ENCODE peak calls at places on chromosomes 4 and X, in five cellular contexts. H is K562, L is tibial nerve, Y is GM23338, C is colonic mucosa. O is an unnamed sample.

GRCh38 chrX:24782011-24782410 is 88.3 kb downstream of the POLA1 start:
- DNase-seq in L (no peak), C (no peak), Y (no peak), H (no peak), O (no peak)

GRCh38 chrX:130018143-130018542 is 35.7 kb downstream of the BCORL1 start:
- DNase-seq in C (no peak), H (no peak), Y (no peak), L (no peak), O (no peak)

GRCh38 chr4:129583868-129584267 is 487.9 kb downstream of the C4orf33 start:
- DNase-seq in Y (no peak), C (no peak), H (no peak), L (peak), O (no peak)

GRCh38 chr4:25144870-25145481 is 15.3 kb downstream of the SEPSECS start:
- DNase-seq in Y (peak), C (no peak), L (no peak), H (peak), O (no peak)

GRCh38 chrX:143296521-143296920 is 220.8 kb downstream of the SPANXN3 start:
- DNase-seq in L (no peak), C (no peak), Y (no peak), H (no peak), O (no peak)

GRCh38 chr4:81446634-81447033 is 25.1 kb downstream of the RASGEF1B start:
- DNase-seq in C (no peak), H (no peak), L (no peak), Y (no peak), O (no peak)

GRCh38 chr4:140358281-140358680 is 15.2 kb upstream of the SCOC start:
- DNase-seq in Y (no peak), C (no peak), H (no peak), L (no peak), O (no peak)

GRCh38 chrX:138765061-138765460 is 53.5 kb upstream of the FGF13 start:
- DNase-seq in C (no peak), L (no peak), H (no peak), Y (no peak), O (no peak)

GRCh38 chr4:76856183-76856969 is 41.6 kb downstream of the SOWAHB start:
- DNase-seq in C (peak), H (no peak), L (no peak), Y (no peak), O (no peak)

GRCh38 chrX:132292753-132293152 is 73.5 kb upstream of the RAP2C start:
- DNase-seq in C (peak), L (peak), H (peak), Y (peak), O (peak)

GRCh38 chr4:26786916-26787315 is 73.7 kb upstream of the STIM2 start:
- DNase-seq in Y (no peak), H (no peak), C (no peak), L (no peak), O (no peak)
- H3K27ac ChIP-seq in Y (no peak), H (no peak), C (no peak), L (no peak), O (no peak)

DNA sequence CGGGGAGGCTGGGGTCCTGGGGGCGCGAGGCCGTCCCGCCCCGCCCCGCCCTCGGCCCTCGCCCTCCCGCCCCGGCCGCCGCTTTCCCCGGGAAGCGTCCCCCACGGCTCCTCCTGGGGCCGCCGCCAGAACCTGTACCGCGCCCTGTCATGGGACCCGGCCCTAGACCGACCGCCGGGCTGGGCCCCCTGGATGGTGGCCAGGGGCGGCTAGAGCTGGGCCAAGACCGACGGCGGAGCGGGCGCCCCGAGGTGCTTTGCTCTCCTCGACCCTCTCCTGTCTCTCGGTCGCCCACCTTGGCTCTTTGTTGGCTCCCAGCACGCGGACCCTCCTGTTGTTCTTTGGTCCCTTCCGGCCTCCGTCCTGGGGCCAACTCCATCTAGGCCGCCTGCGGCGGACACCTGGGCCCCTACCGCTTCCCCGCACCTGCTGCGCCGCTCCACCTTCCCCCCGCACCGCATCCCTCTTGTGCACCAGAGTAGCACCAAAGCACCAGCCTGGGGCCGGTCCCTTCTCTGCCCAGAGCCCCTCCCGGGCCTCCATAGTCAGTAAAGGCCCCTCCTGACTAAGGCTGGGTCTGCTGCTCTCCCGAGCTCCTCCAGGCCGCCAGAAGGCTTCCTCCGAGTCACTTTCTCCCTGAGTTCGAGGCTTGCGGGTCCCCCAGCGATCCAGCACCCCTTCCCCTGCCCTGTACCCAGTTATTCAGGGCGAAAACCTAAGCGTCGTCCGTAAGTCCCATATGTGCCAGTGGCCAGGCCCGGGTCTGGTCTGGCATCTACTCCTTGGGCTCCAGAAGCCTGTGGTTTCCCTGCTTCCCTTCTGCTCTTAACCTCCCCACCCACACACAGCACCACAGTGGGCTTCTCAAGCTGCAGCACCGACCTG is 587 bp downstream of the TACC3 start:
- DNase-seq in L (no peak), C (no peak), Y (peak), H (peak), O (no peak)
- H3K27ac ChIP-seq in L (peak), C (peak), Y (no peak), H (peak), O (peak)

GRCh38 chr4:41752081-41752836 is 3.7 kb upstream of the PHOX2B start:
- DNase-seq in Y (no peak), L (no peak), H (no peak), C (no peak), O (no peak)

GRCh38 chr4:41753942-41754341 is 5.4 kb upstream of the PHOX2B start:
- DNase-seq in L (no peak), H (no peak), C (no peak), Y (no peak), O (no peak)

GRCh38 chr4:41757521-41758156 is 9.1 kb upstream of the PHOX2B start:
- DNase-seq in H (no peak), L (no peak), Y (peak), C (no peak), O (no peak)
- H3K27ac ChIP-seq in H (no peak), L (no peak), Y (no peak), C (no peak), O (no peak)

DNA sequence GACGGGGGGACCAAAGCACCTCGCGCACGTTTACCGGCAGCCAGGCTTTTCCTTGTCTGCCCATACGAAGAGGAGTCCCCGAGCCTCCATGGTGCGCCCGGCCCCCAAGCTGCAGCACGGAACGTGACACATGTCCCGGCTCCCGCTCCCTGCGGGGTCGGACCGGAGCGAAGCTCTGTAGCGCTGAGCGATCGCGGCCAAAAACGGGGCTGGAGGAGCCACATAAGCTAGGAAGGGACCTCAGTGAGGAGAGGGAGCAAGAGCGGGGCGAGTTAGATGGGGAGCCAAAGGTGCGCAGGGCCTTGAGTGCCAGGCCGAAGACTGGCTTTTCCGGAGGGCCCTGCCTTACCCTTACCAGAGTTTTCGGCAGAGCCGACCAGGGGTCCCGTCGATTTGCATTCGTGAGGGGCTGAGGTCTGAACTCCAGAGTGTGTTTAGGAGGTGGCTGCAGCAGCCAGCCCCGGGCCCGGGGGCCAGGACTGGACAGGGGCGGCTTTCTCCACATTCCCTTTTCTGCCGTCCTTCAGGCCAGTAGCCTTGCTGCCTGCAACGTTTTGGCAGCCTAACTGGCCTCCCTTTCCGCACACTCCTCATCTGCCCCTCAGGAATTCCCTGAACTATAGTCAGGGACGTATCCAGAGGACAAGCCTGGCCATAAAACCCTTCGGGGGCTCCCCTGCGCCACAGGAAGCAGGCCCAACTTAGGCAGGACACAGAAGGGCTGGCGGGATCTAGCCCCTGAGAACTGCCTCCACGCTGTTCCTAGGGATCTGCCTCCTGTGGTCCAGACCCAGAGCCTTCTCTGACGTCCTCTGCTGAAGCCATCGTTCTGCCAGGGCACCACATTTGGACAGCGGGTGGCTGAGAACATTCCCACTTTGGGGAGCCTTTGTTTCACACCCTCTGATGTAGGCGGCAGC is 689 bp downstream of the SSR4 start:
- DNase-seq in Y (no peak), H (peak), L (no peak), C (no peak), O (no peak)
- H3K27ac ChIP-seq in Y (no peak), H (peak), L (peak), C (peak), O (peak)

DNA sequence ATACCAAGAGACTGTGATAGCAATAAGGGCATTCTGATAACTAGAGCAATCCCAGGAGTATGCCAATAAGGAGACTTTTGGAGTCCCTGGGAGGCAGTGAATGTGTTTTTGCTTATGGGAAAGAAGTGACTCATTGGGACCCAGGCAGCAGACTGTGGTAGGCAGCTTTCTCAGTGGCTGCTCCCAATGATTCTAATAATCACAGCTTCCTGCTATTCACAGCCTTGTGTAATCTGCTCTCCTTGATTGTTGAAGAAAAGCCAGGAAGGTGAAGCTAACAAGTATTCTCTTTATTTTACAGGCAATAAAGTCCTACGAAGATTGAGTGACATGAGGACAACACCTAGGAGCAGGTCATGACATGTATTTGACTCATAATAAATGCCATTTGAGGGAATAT is 70.3 kb upstream of the DDX60 start:
- DNase-seq in H (no peak), Y (no peak), L (no peak), C (no peak), O (no peak)
- H3K27ac ChIP-seq in H (no peak), Y (no peak), L (no peak), C (no peak), O (no peak)

GRCh38 chr4:74656596-74656995 is 137.7 kb downstream of the BTC start:
- DNase-seq in L (no peak), H (no peak), Y (no peak), C (no peak), O (no peak)

GRCh38 chr4:74658114-74658513 is 136.2 kb downstream of the BTC start:
- DNase-seq in Y (no peak), C (no peak), H (no peak), L (no peak), O (no peak)

GRCh38 chr4:74660866-74661265 is 133.5 kb downstream of the BTC start:
- DNase-seq in L (no peak), Y (no peak), C (no peak), H (no peak), O (no peak)

GRCh38 chr4:74661427-74662171 is 132.7 kb downstream of the BTC start:
- DNase-seq in L (no peak), C (no peak), H (no peak), Y (no peak), O (no peak)

GRCh38 chr4:74659576-74660411 is 134.5 kb downstream of the BTC start:
- DNase-seq in H (peak), L (no peak), C (peak), Y (no peak), O (peak)
- H3K27ac ChIP-seq in H (peak), L (no peak), C (peak), Y (no peak), O (peak)